ENCODE peak calls at places on chromosomes 13 and 19, in nine cellular contexts. U, R, L, Q, F, M, P, C and O are unnamed samples.

GRCh38 chr13:68745517-68745916 is 1362.1 kb upstream of the ATXN8OS start:
- DNase-seq in R (no peak), Q (no peak), U (no peak), L (no peak), C (no peak), M (no peak), P (no peak), F (no peak), O (no peak)

GRCh38 chr13:50670847-50671542 is 172.5 kb downstream of the DLEU7 start:
- DNase-seq in P (no peak), R (no peak), Q (no peak), F (no peak), L (no peak), C (no peak), M (no peak), U (no peak), O (no peak)

GRCh38 chr13:60261432-60262351 is 98.0 kb upstream of the DIAPH3 start:
- DNase-seq in F (no peak), P (no peak), R (no peak), L (no peak), M (no peak), U (no peak), C (no peak), Q (no peak), O (no peak)

GRCh38 chr13:83943530-83944279 is 61.4 kb upstream of the SLITRK1 start:
- DNase-seq in U (peak), P (no peak), Q (no peak), F (no peak), L (no peak), C (no peak), M (no peak), R (no peak), O (no peak)

GRCh38 chr19:13022859-13023636 is 27.8 kb downstream of the NFIX start:
- DNase-seq in R (peak), C (peak), L (peak), U (peak), P (peak), Q (peak), F (no peak), M (no peak), O (peak)

GRCh38 chr13:43444085-43444484 is 342.7 kb downstream of the ENOX1 start:
- DNase-seq in L (no peak), Q (no peak), F (no peak), R (no peak), P (no peak), M (no peak), C (no peak), U (no peak), O (no peak)

GRCh38 chr19:41616785-41617621 is 9.9 kb downstream of the CEACAM4 start:
- DNase-seq in P (peak), F (no peak), Q (no peak), M (no peak), R (no peak), C (no peak), U (peak), L (peak), O (no peak)

GRCh38 chr19:18562086-18562485 is 4.4 kb downstream of the KXD1 start:
- DNase-seq in M (no peak), L (no peak), U (no peak), C (no peak), R (no peak), P (no peak), F (no peak), Q (no peak), O (no peak)

GRCh38 chr13:81636120-81636519 is 1295.2 kb upstream of the SPRY2 start:
- DNase-seq in L (no peak), F (no peak), R (no peak), U (no peak), P (no peak), M (no peak), Q (no peak), C (no peak), O (no peak)

GRCh38 chr13:29849071-29849541 is 1.3 kb downstream of the UBL3 start:
- DNase-seq in F (no peak), M (peak), R (peak), L (peak), P (peak), U (no peak), C (no peak), Q (no peak), O (peak)

GRCh38 chr19:13850910-13851753 is 25.8 kb upstream of the NANOS3 start:
- DNase-seq in U (peak), M (peak), P (peak), Q (peak), F (no peak), R (peak), L (peak), C (peak), O (peak)

GRCh38 chr13:97567510-97568243 is 133.7 kb downstream of the RAP2A start:
- DNase-seq in M (no peak), P (no peak), C (no peak), Q (no peak), L (peak), R (peak), U (peak), F (peak), O (peak)

GRCh38 chr19:54677217-54677616 is 14.4 kb downstream of the LILRB4 start:
- DNase-seq in U (no peak), C (no peak), P (no peak), Q (no peak), R (no peak), L (no peak), F (no peak), M (no peak), O (no peak)

GRCh38 chr19:29666634-29667389 is 1.6 kb downstream of the PLEKHF1 start:
- DNase-seq in L (peak), M (no peak), P (peak), Q (no peak), C (peak), F (no peak), R (peak), U (peak), O (peak)

GRCh38 chr13:91592050-91593014 is 193.9 kb downstream of the GPC5 start:
- DNase-seq in M (no peak), L (no peak), P (no peak), F (no peak), R (no peak), C (no peak), Q (no peak), U (no peak), O (no peak)